ENCODE peak calls at places on chromosomes 1 and 21, in five cellular contexts. One of them, this sample, is unnamed.

GRCh38 chr1:188237573-188238353 is 1409.0 kb downstream of the PLA2G4A start:
- DNase-seq in NCI-H187: no peak
- DNase-seq in heart left ventricle: no peak
- DNase-seq in T-helper 1 cell: no peak
- DNase-seq in activated CD8-positive, alpha-beta memory T cell treated with anti-CD3 and anti-CD28 coated beads, Interleukin-2, amount 50 U/mL, for 4 hours: no peak
- DNase-seq in this sample: no peak

GRCh38 chr1:234725177-234726132 is 115.5 kb upstream of the IRF2BP2 start:
- DNase-seq in NCI-H187: no peak
- DNase-seq in heart left ventricle: peak
- DNase-seq in T-helper 1 cell: peak
- DNase-seq in activated CD8-positive, alpha-beta memory T cell treated with anti-CD3 and anti-CD28 coated beads, Interleukin-2, amount 50 U/mL, for 4 hours: peak
- DNase-seq in this sample: peak

GRCh38 chr1:82366694-82367093 is 566.0 kb downstream of the ADGRL2 start:
- DNase-seq in NCI-H187: no peak
- DNase-seq in heart left ventricle: no peak
- DNase-seq in T-helper 1 cell: no peak
- DNase-seq in activated CD8-positive, alpha-beta memory T cell treated with anti-CD3 and anti-CD28 coated beads, Interleukin-2, amount 50 U/mL, for 4 hours: no peak
- DNase-seq in this sample: no peak

GRCh38 chr1:119227446-119227845 is 87.0 kb upstream of the WARS2 start:
- DNase-seq in NCI-H187: no peak
- DNase-seq in heart left ventricle: no peak
- DNase-seq in T-helper 1 cell: no peak
- DNase-seq in activated CD8-positive, alpha-beta memory T cell treated with anti-CD3 and anti-CD28 coated beads, Interleukin-2, amount 50 U/mL, for 4 hours: no peak
- DNase-seq in this sample: no peak

GRCh38 chr1:206772228-206773002 is at the start of gene IL10:
- DNase-seq in NCI-H187: no peak
- DNase-seq in heart left ventricle: peak
- DNase-seq in T-helper 1 cell: no peak
- DNase-seq in activated CD8-positive, alpha-beta memory T cell treated with anti-CD3 and anti-CD28 coated beads, Interleukin-2, amount 50 U/mL, for 4 hours: no peak
- DNase-seq in this sample: no peak

GRCh38 chr21:36628096-36628495 is 70.8 kb upstream of the SIM2 start:
- DNase-seq in NCI-H187: no peak
- DNase-seq in heart left ventricle: no peak
- DNase-seq in T-helper 1 cell: no peak
- DNase-seq in activated CD8-positive, alpha-beta memory T cell treated with anti-CD3 and anti-CD28 coated beads, Interleukin-2, amount 50 U/mL, for 4 hours: no peak
- DNase-seq in this sample: no peak

GRCh38 chr1:910311-910880 is 13.3 kb upstream of the SAMD11 start:
- DNase-seq in NCI-H187: no peak
- DNase-seq in heart left ventricle: peak
- DNase-seq in T-helper 1 cell: no peak
- DNase-seq in activated CD8-positive, alpha-beta memory T cell treated with anti-CD3 and anti-CD28 coated beads, Interleukin-2, amount 50 U/mL, for 4 hours: no peak
- DNase-seq in this sample: no peak

GRCh38 chr1:53552146-53552940 is 93.1 kb downstream of the DMRTB1 start:
- DNase-seq in NCI-H187: no peak
- DNase-seq in heart left ventricle: peak
- DNase-seq in T-helper 1 cell: no peak
- DNase-seq in activated CD8-positive, alpha-beta memory T cell treated with anti-CD3 and anti-CD28 coated beads, Interleukin-2, amount 50 U/mL, for 4 hours: peak
- DNase-seq in this sample: no peak

GRCh38 chr1:225762002-225762441 is 15.6 kb upstream of the SRP9 start:
- DNase-seq in NCI-H187: no peak
- DNase-seq in heart left ventricle: no peak
- DNase-seq in T-helper 1 cell: no peak
- DNase-seq in activated CD8-positive, alpha-beta memory T cell treated with anti-CD3 and anti-CD28 coated beads, Interleukin-2, amount 50 U/mL, for 4 hours: no peak
- DNase-seq in this sample: no peak

GRCh38 chr1:43541721-43542401 is 11.2 kb downstream of the PTPRF start:
- DNase-seq in NCI-H187: peak
- DNase-seq in heart left ventricle: peak
- DNase-seq in T-helper 1 cell: no peak
- DNase-seq in activated CD8-positive, alpha-beta memory T cell treated with anti-CD3 and anti-CD28 coated beads, Interleukin-2, amount 50 U/mL, for 4 hours: no peak
- DNase-seq in this sample: no peak

GRCh38 chr1:225710804-225711203 is 57.9 kb upstream of the ENAH start:
- DNase-seq in NCI-H187: no peak
- DNase-seq in heart left ventricle: no peak
- DNase-seq in T-helper 1 cell: no peak
- DNase-seq in activated CD8-positive, alpha-beta memory T cell treated with anti-CD3 and anti-CD28 coated beads, Interleukin-2, amount 50 U/mL, for 4 hours: no peak
- DNase-seq in this sample: no peak

GRCh38 chr1:217602380-217602779 is 28.5 kb downstream of the GPATCH2 start:
- DNase-seq in NCI-H187: no peak
- DNase-seq in heart left ventricle: no peak
- DNase-seq in T-helper 1 cell: no peak
- DNase-seq in activated CD8-positive, alpha-beta memory T cell treated with anti-CD3 and anti-CD28 coated beads, Interleukin-2, amount 50 U/mL, for 4 hours: no peak
- DNase-seq in this sample: no peak

GRCh38 chr1:9426291-9426711 is 113.0 kb upstream of the SLC25A33 start:
- DNase-seq in NCI-H187: no peak
- DNase-seq in heart left ventricle: no peak
- DNase-seq in T-helper 1 cell: peak
- DNase-seq in activated CD8-positive, alpha-beta memory T cell treated with anti-CD3 and anti-CD28 coated beads, Interleukin-2, amount 50 U/mL, for 4 hours: peak
- DNase-seq in this sample: peak

GRCh38 chr21:34580181-34580700 is 34.7 kb downstream of the RCAN1 start:
- DNase-seq in NCI-H187: peak
- DNase-seq in heart left ventricle: peak
- DNase-seq in T-helper 1 cell: no peak
- DNase-seq in activated CD8-positive, alpha-beta memory T cell treated with anti-CD3 and anti-CD28 coated beads, Interleukin-2, amount 50 U/mL, for 4 hours: no peak
- DNase-seq in this sample: no peak

GRCh38 chr21:46297311-46298082 is 11.4 kb downstream of the YBEY start:
- DNase-seq in NCI-H187: no peak
- DNase-seq in heart left ventricle: peak
- DNase-seq in T-helper 1 cell: no peak
- DNase-seq in activated CD8-positive, alpha-beta memory T cell treated with anti-CD3 and anti-CD28 coated beads, Interleukin-2, amount 50 U/mL, for 4 hours: no peak
- DNase-seq in this sample: no peak

GRCh38 chr1:54253480-54253879 is 53.5 kb downstream of the MRPL37 start:
- DNase-seq in NCI-H187: no peak
- DNase-seq in heart left ventricle: peak
- DNase-seq in T-helper 1 cell: no peak
- DNase-seq in activated CD8-positive, alpha-beta memory T cell treated with anti-CD3 and anti-CD28 coated beads, Interleukin-2, amount 50 U/mL, for 4 hours: no peak
- DNase-seq in this sample: no peak

GRCh38 chr1:226604846-226605572 is 56.4 kb downstream of the STUM start:
- DNase-seq in NCI-H187: no peak
- DNase-seq in heart left ventricle: no peak
- DNase-seq in T-helper 1 cell: no peak
- DNase-seq in activated CD8-positive, alpha-beta memory T cell treated with anti-CD3 and anti-CD28 coated beads, Interleukin-2, amount 50 U/mL, for 4 hours: no peak
- DNase-seq in this sample: no peak

GRCh38 chr1:226135709-226136108 is 50.8 kb downstream of the ACBD3 start:
- DNase-seq in NCI-H187: no peak
- DNase-seq in heart left ventricle: no peak
- DNase-seq in T-helper 1 cell: no peak
- DNase-seq in activated CD8-positive, alpha-beta memory T cell treated with anti-CD3 and anti-CD28 coated beads, Interleukin-2, amount 50 U/mL, for 4 hours: no peak
- DNase-seq in this sample: no peak

GRCh38 chr21:17650301-17650700 is 37.6 kb upstream of the BTG3 start:
- DNase-seq in NCI-H187: peak
- DNase-seq in heart left ventricle: no peak
- DNase-seq in T-helper 1 cell: no peak
- DNase-seq in activated CD8-positive, alpha-beta memory T cell treated with anti-CD3 and anti-CD28 coated beads, Interleukin-2, amount 50 U/mL, for 4 hours: no peak
- DNase-seq in this sample: no peak

GRCh38 chr1:31593770-31594632 is 17.7 kb downstream of the TINAGL1 start:
- DNase-seq in NCI-H187: peak
- DNase-seq in heart left ventricle: peak
- DNase-seq in T-helper 1 cell: peak
- DNase-seq in activated CD8-positive, alpha-beta memory T cell treated with anti-CD3 and anti-CD28 coated beads, Interleukin-2, amount 50 U/mL, for 4 hours: peak
- DNase-seq in this sample: peak

GRCh38 chr21:38170705-38171682 is 85.8 kb upstream of the KCNJ15 start:
- DNase-seq in NCI-H187: no peak
- DNase-seq in heart left ventricle: no peak
- DNase-seq in T-helper 1 cell: no peak
- DNase-seq in activated CD8-positive, alpha-beta memory T cell treated with anti-CD3 and anti-CD28 coated beads, Interleukin-2, amount 50 U/mL, for 4 hours: no peak
- DNase-seq in this sample: no peak

GRCh38 chr1:221100196-221100950 is 221.1 kb downstream of the HLX start:
- DNase-seq in NCI-H187: no peak
- DNase-seq in heart left ventricle: no peak
- DNase-seq in T-helper 1 cell: no peak
- DNase-seq in activated CD8-positive, alpha-beta memory T cell treated with anti-CD3 and anti-CD28 coated beads, Interleukin-2, amount 50 U/mL, for 4 hours: no peak
- DNase-seq in this sample: no peak

GRCh38 chr1:202280595-202280994 is 61.1 kb downstream of the UBE2T start:
- DNase-seq in NCI-H187: no peak
- DNase-seq in heart left ventricle: no peak
- DNase-seq in T-helper 1 cell: no peak
- DNase-seq in activated CD8-positive, alpha-beta memory T cell treated with anti-CD3 and anti-CD28 coated beads, Interleukin-2, amount 50 U/mL, for 4 hours: no peak
- DNase-seq in this sample: no peak

GRCh38 chr1:6638226-6638625 is 13.6 kb downstream of the THAP3 start:
- DNase-seq in NCI-H187: no peak
- DNase-seq in heart left ventricle: peak
- DNase-seq in T-helper 1 cell: no peak
- DNase-seq in activated CD8-positive, alpha-beta memory T cell treated with anti-CD3 and anti-CD28 coated beads, Interleukin-2, amount 50 U/mL, for 4 hours: no peak
- DNase-seq in this sample: no peak

GRCh38 chr1:97907886-97908285 is 12.9 kb downstream of the DPYD start:
- DNase-seq in NCI-H187: no peak
- DNase-seq in heart left ventricle: no peak
- DNase-seq in T-helper 1 cell: no peak
- DNase-seq in activated CD8-positive, alpha-beta memory T cell treated with anti-CD3 and anti-CD28 coated beads, Interleukin-2, amount 50 U/mL, for 4 hours: no peak
- DNase-seq in this sample: no peak

GRCh38 chr1:13945856-13946255 is 245.9 kb downstream of the PRDM2 start:
- DNase-seq in NCI-H187: no peak
- DNase-seq in heart left ventricle: no peak
- DNase-seq in T-helper 1 cell: no peak
- DNase-seq in activated CD8-positive, alpha-beta memory T cell treated with anti-CD3 and anti-CD28 coated beads, Interleukin-2, amount 50 U/mL, for 4 hours: no peak
- DNase-seq in this sample: no peak